ENCODE peak calls at places on chromosomes 13 and 19, in nine cellular contexts. A is IMR-90; X is neuronal stem cell; Y is tibial nerve; N is endothelial cell of umbilical vein; B is CD8-positive, alpha-beta memory T cell; J is GM23248; D is adipocyte; H is cardiac muscle cell. Q is an unnamed sample. For H3K36me3 and H3K4me1, the result is how much of the 10 kb centered on the place peaks cover.

GRCh38 chr13:91813255-91813654 is 414.8 kb downstream of the GPC5 start:
- DNase-seq in A (no peak), X (no peak), Y (no peak), N (no peak), B (no peak), J (no peak), D (no peak), H (peak), Q (no peak)

GRCh38 chr13:26628706-26629105 is 71.2 kb downstream of the WASF3 start:
- DNase-seq in A (peak), X (no peak), Y (no peak), N (peak), B (no peak), J (peak), D (peak), H (peak), Q (no peak)

GRCh38 chr13:95559100-95559499 is 6.6 kb downstream of the CLDN10 start:
- DNase-seq in A (no peak), X (no peak), Y (no peak), N (no peak), B (no peak), J (no peak), D (no peak), H (no peak), Q (no peak)

GRCh38 chr19:15869109-15869555 is 28.7 kb downstream of the CYP4F2 start:
- DNase-seq in A (no peak), X (peak), Y (no peak), N (peak), B (peak), J (peak), D (peak), H (no peak), Q (peak)

GRCh38 chr13:48001127-48001881 is at the start of gene SUCLA2:
- DNase-seq in A (peak), X (peak), Y (peak), N (peak), B (peak), J (peak), D (peak), H (peak), Q (peak)

GRCh38 chr13:64239372-64239771 is 2823.7 kb upstream of the PCDH20 start:
- DNase-seq in A (peak), X (no peak), Y (no peak), N (peak), B (no peak), J (peak), D (peak), H (no peak), Q (no peak)

GRCh38 chr19:22617614-22618325 is 16.4 kb upstream of the ZNF492 start:
- DNase-seq in A (no peak), X (no peak), Y (no peak), N (no peak), B (no peak), J (no peak), D (no peak), H (no peak), Q (no peak)

GRCh38 chr19:41540041-41540695 is 35.8 kb upstream of the CEACAM21 start:
- DNase-seq in A (no peak), X (no peak), Y (no peak), N (no peak), B (no peak), J (no peak), D (no peak), H (no peak), Q (no peak)

GRCh38 chr19:39444598-39445257 is 654 bp upstream of the SUPT5H start:
- DNase-seq in A (no peak), X (no peak), Y (no peak), N (no peak), B (no peak), J (peak), D (peak), H (peak), Q (no peak)

GRCh38 chr13:48579167-48579918 is 46.5 kb upstream of the RCBTB2 start:
- DNase-seq in A (no peak), X (no peak), Y (no peak), N (no peak), B (no peak), J (no peak), D (no peak), H (no peak), Q (no peak)

GRCh38 chr13:88979465-88980180 is 1308.5 kb downstream of the SLITRK5 start:
- DNase-seq in A (no peak), X (no peak), Y (no peak), N (no peak), B (no peak), J (no peak), D (no peak), H (peak), Q (no peak)

GRCh38 chr13:49303533-49304252 is 56.0 kb downstream of the CDADC1 start:
- DNase-seq in A (no peak), X (no peak), Y (no peak), N (peak), B (no peak), J (peak), D (no peak), H (no peak), Q (no peak)

GRCh38 chr13:32229443-32229842 is 85.7 kb downstream of the ZAR1L start:
- DNase-seq in A (peak), X (no peak), Y (no peak), N (no peak), B (no peak), J (no peak), D (no peak), H (peak), Q (no peak)

GRCh38 chr13:100363874-100364273 is 224.7 kb downstream of the GGACT start:
- DNase-seq in A (peak), X (no peak), Y (no peak), N (peak), B (no peak), J (peak), D (peak), H (no peak), Q (no peak)

GRCh38 chr19:53906211-53907192 is 2.6 kb upstream of the CACNG7 start:
- DNase-seq in A (no peak), X (peak), Y (no peak), N (no peak), B (peak), J (peak), D (peak), H (peak), Q (no peak)

GRCh38 chr19:1491114-1491848 is at the start of gene REEP6:
- DNase-seq in A (no peak), X (no peak), Y (no peak), N (no peak), B (no peak), J (no peak), D (no peak), H (no peak), Q (no peak)

GRCh38 chr19:1489463-1489971 is 633 bp downstream of the PCSK4 start:
- DNase-seq in A (no peak), X (no peak), Y (no peak), N (no peak), B (no peak), J (no peak), D (no peak), H (no peak), Q (no peak)

GRCh38 chr19:1488282-1488601 is 1.9 kb downstream of the PCSK4 start:
- DNase-seq in A (no peak), X (no peak), Y (no peak), N (no peak), B (no peak), J (no peak), D (no peak), H (no peak), Q (no peak)

GRCh38 chr19:1490311-1491113 is at the start of gene PCSK4:
- DNase-seq in A (peak), X (peak), Y (peak), N (peak), B (peak), J (peak), D (peak), H (peak), Q (peak)

DNA sequence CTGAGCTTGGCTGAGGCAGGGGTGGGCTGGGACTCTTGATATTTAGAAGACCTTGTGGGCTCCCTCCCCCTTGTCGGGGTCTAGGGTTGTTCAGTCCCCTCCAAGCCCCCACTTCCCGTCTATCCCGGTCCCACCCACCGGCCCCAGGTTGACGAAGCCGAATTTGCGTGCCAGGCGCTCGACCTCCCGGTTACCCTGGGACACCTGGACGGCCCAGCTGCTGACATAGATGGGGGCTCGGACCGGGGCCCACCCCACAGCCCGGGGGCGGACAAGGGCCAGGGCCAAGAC is 185 bp downstream of the PCSK4 start:
- DNase-seq in A (no peak), X (no peak), Y (no peak), N (no peak), B (no peak), J (no peak), D (no peak), H (no peak), Q (no peak)
- H3K4me3 ChIP-seq in A (peak), X (peak), Y (peak), N (peak), B (peak), J (peak), D (peak), H (peak), Q (peak)

GRCh38 chr19:49861541-49862410 is 5.6 kb downstream of the PNKP start:
- DNase-seq in A (no peak), X (no peak), Y (no peak), N (no peak), B (no peak), J (no peak), D (no peak), H (no peak), Q (no peak)

GRCh38 chr19:49862411-49863253 is 4.7 kb downstream of the PNKP start:
- DNase-seq in A (no peak), X (no peak), Y (no peak), N (no peak), B (no peak), J (no peak), D (no peak), H (peak), Q (no peak)

GRCh38 chr19:49864890-49865289 is 2.5 kb downstream of the PNKP start:
- DNase-seq in A (no peak), X (no peak), Y (no peak), N (no peak), B (no peak), J (no peak), D (no peak), H (no peak), Q (no peak)

GRCh38 chr19:49863254-49863934 is 4.0 kb downstream of the PNKP start:
- DNase-seq in A (no peak), X (no peak), Y (no peak), N (no peak), B (no peak), J (no peak), D (no peak), H (no peak), Q (no peak)

GRCh38 chr19:49863935-49864320 is 3.4 kb downstream of the PNKP start:
- DNase-seq in A (no peak), X (no peak), Y (no peak), N (no peak), B (no peak), J (no peak), D (no peak), H (no peak), Q (no peak)
- H3K36me3 ChIP-seq in A (under half), X (under half), Y (under half), N (under half), B (under half), J (under half), D (under half), H (under half), Q (under half)

GRCh38 chr13:78370231-78370630 is 233.1 kb downstream of the POU4F1 start:
- DNase-seq in A (no peak), X (no peak), Y (no peak), N (no peak), B (no peak), J (no peak), D (no peak), H (no peak), Q (no peak)
- H3K4me1 ChIP-seq in A (under half), X (under half), Y (under half), N (under half), B (under half), J (under half), D (under half), H (under half), Q (under half)

GRCh38 chr19:57887195-57887941 is 1.5 kb downstream of the ZNF814 start:
- DNase-seq in A (no peak), X (peak), Y (no peak), N (no peak), B (no peak), J (peak), D (peak), H (peak), Q (peak)
- H3K4me3 ChIP-seq in A (no peak), X (peak), Y (no peak), N (no peak), B (peak), J (peak), D (peak), H (peak), Q (no peak)

GRCh38 chr19:48474084-48474592 is 5.0 kb downstream of the CYTH2 start:
- DNase-seq in A (no peak), X (no peak), Y (no peak), N (no peak), B (no peak), J (no peak), D (no peak), H (no peak), Q (no peak)
- H3K36me3 ChIP-seq in A (half or more), X (half or more), Y (under half), N (half or more), B (under half), J (under half), D (half or more), H (half or more), Q (half or more)